ENCODE peak calls at places on chromosomes 7 and 10, in eight cellular contexts. U is A673; L is KBM-7; Q is activated CD4-positive, alpha-beta T cell treated with anti-CD3 and anti-CD28 coated beads, Interleukin-2, amount 10 ng/mL, durations not matched to agents 7 days and 5 days; B is Right ventricle myocardium superior; O is activated CD8-positive, alpha-beta memory T cell treated with anti-CD3 and anti-CD28 coated beads for 1 hour; Z is activated T-helper 9 cell treated with anti-CD3 and anti-CD28 coated beads, Interleukin-2, amount 50 U/mL, for 16 hours; F is left ventricle myocardium inferior. K is an unnamed sample.

GRCh38 chr10:93867481-93867880 is 26.3 kb upstream of the SLC35G1 start:
- DNase-seq in Q (no peak), L (no peak), B (no peak), Z (no peak), F (no peak), O (no peak), U (no peak), K (no peak)

GRCh38 chr10:102435529-102436233 is 3.3 kb upstream of the CUEDC2 start:
- DNase-seq in Z (no peak), F (no peak), O (no peak), L (peak), Q (peak), U (peak), B (no peak), K (no peak)

GRCh38 chr7:136102881-136103280 is 125.7 kb upstream of the MTPN start:
- DNase-seq in F (no peak), O (no peak), Q (no peak), Z (no peak), B (no peak), U (no peak), L (no peak), K (no peak)

GRCh38 chr10:59214160-59214559 is 37.7 kb downstream of the PHYHIPL start:
- DNase-seq in L (no peak), F (no peak), Z (no peak), B (no peak), O (no peak), U (no peak), Q (no peak), K (no peak)

GRCh38 chr7:117152213-117153007 is 170.4 kb downstream of the WNT2 start:
- DNase-seq in Z (no peak), L (no peak), B (no peak), Q (no peak), O (no peak), F (no peak), U (no peak), K (no peak)

GRCh38 chr7:38881015-38881414 is 28.0 kb downstream of the VPS41 start:
- DNase-seq in U (no peak), F (no peak), Z (no peak), B (no peak), O (no peak), L (no peak), Q (no peak), K (no peak)

GRCh38 chr7:50867048-50867383 is 84.3 kb upstream of the GRB10 start:
- DNase-seq in B (no peak), L (no peak), O (no peak), Z (no peak), Q (no peak), U (no peak), F (no peak), K (no peak)

GRCh38 chr7:92778972-92779371 is 57.4 kb downstream of the CDK6 start:
- DNase-seq in B (no peak), F (no peak), Q (no peak), Z (no peak), U (no peak), L (peak), O (no peak), K (no peak)

GRCh38 chr10:42932735-42933453 is 144.0 kb upstream of the RET start:
- DNase-seq in L (no peak), Q (peak), Z (no peak), B (no peak), U (peak), F (no peak), O (no peak), K (no peak)

K was measured in Right ventricle myocardium inferior.